ENCODE peak calls at places on chromosomes 5 and 9, in nine cellular contexts. C, Y, J, Q, S, R, G, T and B are unnamed samples.

GRCh38 chr9:113486327-113486726 is 22.8 kb downstream of the RGS3 start:
- DNase-seq in C (no peak), Y (peak), J (no peak), Q (no peak), S (no peak), R (no peak), G (no peak), T (no peak), B (peak)

GRCh38 chr9:114803886-114804285 is 2.0 kb downstream of the TNFSF15 start:
- DNase-seq in C (no peak), Y (no peak), J (no peak), Q (no peak), S (no peak), R (no peak), G (no peak), T (no peak), B (no peak)

GRCh38 chr5:67163231-67163756 is 33.3 kb downstream of the CD180 start:
- DNase-seq in C (no peak), Y (no peak), J (no peak), Q (no peak), S (no peak), R (no peak), G (no peak), T (no peak), B (no peak)

GRCh38 chr9:94952553-94953373 is 226.3 kb downstream of the AOPEP start:
- DNase-seq in C (no peak), Y (no peak), J (no peak), Q (no peak), S (no peak), R (no peak), G (no peak), T (no peak), B (no peak)

GRCh38 chr9:89863837-89864236 is 259.0 kb downstream of the GADD45G start:
- DNase-seq in C (no peak), Y (peak), J (no peak), Q (no peak), S (no peak), R (no peak), G (no peak), T (no peak), B (no peak)

GRCh38 chr5:126676195-126676624 is 75.5 kb downstream of the PHAX start:
- DNase-seq in C (peak), Y (no peak), J (peak), Q (peak), S (peak), R (peak), G (peak), T (peak), B (no peak)

GRCh38 chr5:42252306-42252705 is 170.9 kb upstream of the GHR start:
- DNase-seq in C (no peak), Y (no peak), J (no peak), Q (no peak), S (no peak), R (no peak), G (no peak), T (no peak), B (no peak)

GRCh38 chr5:71600783-71601182 is 13.6 kb downstream of the MCCC2 start:
- DNase-seq in C (no peak), Y (no peak), J (no peak), Q (no peak), S (no peak), R (no peak), G (no peak), T (no peak), B (no peak)

GRCh38 chr5:18944771-18945170 is 1043.2 kb downstream of the CDH18 start:
- DNase-seq in C (no peak), Y (no peak), J (no peak), Q (no peak), S (no peak), R (no peak), G (no peak), T (no peak), B (no peak)